ENCODE peak calls at places on chromosomes 13 and 19, in ten cellular contexts. One of them, this sample, is unnamed.

GRCh38 chr19:33207040-33207620 is 13.0 kb downstream of the LRP3 start:
- DNase-seq in NB4: no peak
- DNase-seq in Peyer's patch: no peak
- DNase-seq in transverse colon: no peak
- DNase-seq in H1: no peak
- DNase-seq in uterus: no peak
- DNase-seq in lower leg skin: no peak
- DNase-seq in esophagus squamous epithelium: no peak
- DNase-seq in thyroid gland: no peak
- DNase-seq in A549: no peak
- DNase-seq in this sample: no peak

GRCh38 chr13:98252931-98253470 is 75.9 kb upstream of the RNF113B start:
- DNase-seq in A549: no peak
- DNase-seq in esophagus squamous epithelium: no peak
- DNase-seq in H1: no peak
- DNase-seq in transverse colon: no peak
- DNase-seq in thyroid gland: peak; percentile 61
- DNase-seq in Peyer's patch: no peak
- DNase-seq in uterus: no peak
- DNase-seq in lower leg skin: no peak
- DNase-seq in NB4: no peak
- DNase-seq in this sample: peak; percentile 43

GRCh38 chr19:36210497-36210896 is 4.0 kb downstream of the ZNF565 start:
- DNase-seq in lower leg skin: no peak
- DNase-seq in transverse colon: no peak
- DNase-seq in A549: no peak
- DNase-seq in thyroid gland: no peak
- DNase-seq in Peyer's patch: no peak
- DNase-seq in esophagus squamous epithelium: no peak
- DNase-seq in uterus: no peak
- DNase-seq in H1: no peak
- DNase-seq in NB4: no peak
- DNase-seq in this sample: no peak

GRCh38 chr19:38440592-38440991 is 7.1 kb downstream of the RYR1 start:
- DNase-seq in H1: no peak
- DNase-seq in A549: no peak
- DNase-seq in thyroid gland: no peak
- DNase-seq in Peyer's patch: no peak
- DNase-seq in transverse colon: no peak
- DNase-seq in NB4: no peak
- DNase-seq in uterus: no peak
- DNase-seq in lower leg skin: no peak
- DNase-seq in esophagus squamous epithelium: no peak
- DNase-seq in this sample: no peak

GRCh38 chr13:94664889-94665288 is 47.5 kb downstream of the SOX21 start:
- DNase-seq in esophagus squamous epithelium: no peak
- DNase-seq in Peyer's patch: no peak
- DNase-seq in transverse colon: no peak
- DNase-seq in A549: no peak
- DNase-seq in thyroid gland: no peak
- DNase-seq in H1: no peak
- DNase-seq in lower leg skin: no peak
- DNase-seq in uterus: no peak
- DNase-seq in NB4: no peak
- DNase-seq in this sample: no peak

GRCh38 chr19:1587872-1588271 is 4.8 kb downstream of the MBD3 start:
- DNase-seq in transverse colon: no peak
- DNase-seq in esophagus squamous epithelium: no peak
- DNase-seq in uterus: no peak
- DNase-seq in lower leg skin: no peak
- DNase-seq in A549: no peak
- DNase-seq in Peyer's patch: no peak
- DNase-seq in NB4: no peak
- DNase-seq in H1: no peak
- DNase-seq in thyroid gland: no peak
- DNase-seq in this sample: no peak

GRCh38 chr19:42140125-42140754 is 8.0 kb upstream of the POU2F2 start:
- DNase-seq in NB4: peak; percentile 74
- DNase-seq in thyroid gland: peak; percentile 48
- DNase-seq in lower leg skin: no peak
- DNase-seq in A549: peak; percentile 53
- DNase-seq in H1: peak; percentile 91
- DNase-seq in transverse colon: peak; percentile 48
- DNase-seq in esophagus squamous epithelium: no peak
- DNase-seq in uterus: no peak
- DNase-seq in Peyer's patch: no peak
- DNase-seq in this sample: no peak

GRCh38 chr13:42747399-42747873 is 33.9 kb upstream of the FAM216B start:
- DNase-seq in lower leg skin: no peak
- DNase-seq in A549: peak; percentile 7
- DNase-seq in H1: no peak
- DNase-seq in uterus: no peak
- DNase-seq in Peyer's patch: no peak
- DNase-seq in transverse colon: no peak
- DNase-seq in thyroid gland: no peak
- DNase-seq in NB4: no peak
- DNase-seq in esophagus squamous epithelium: no peak
- DNase-seq in this sample: no peak

GRCh38 chr19:44156475-44156874 is 8.4 kb upstream of the ZNF226 start:
- DNase-seq in uterus: no peak
- DNase-seq in thyroid gland: no peak
- DNase-seq in esophagus squamous epithelium: no peak
- DNase-seq in A549: no peak
- DNase-seq in transverse colon: no peak
- DNase-seq in NB4: no peak
- DNase-seq in H1: no peak
- DNase-seq in lower leg skin: no peak
- DNase-seq in Peyer's patch: no peak
- DNase-seq in this sample: no peak

GRCh38 chr13:26011996-26012688 is 39.7 kb downstream of the SHISA2 start:
- DNase-seq in lower leg skin: peak; percentile 79
- DNase-seq in Peyer's patch: peak; percentile 29
- DNase-seq in esophagus squamous epithelium: no peak
- DNase-seq in A549: no peak
- DNase-seq in transverse colon: no peak
- DNase-seq in thyroid gland: peak; percentile 27
- DNase-seq in NB4: no peak
- DNase-seq in H1: peak; percentile 51
- DNase-seq in uterus: no peak
- DNase-seq in this sample: no peak

GRCh38 chr19:36605839-36606478 is 846 bp downstream of the ZNF382 start:
- DNase-seq in esophagus squamous epithelium: no peak
- DNase-seq in thyroid gland: peak; percentile 5
- DNase-seq in NB4: peak; percentile 36
- DNase-seq in uterus: no peak
- DNase-seq in A549: no peak
- DNase-seq in transverse colon: no peak
- DNase-seq in Peyer's patch: no peak
- DNase-seq in H1: no peak
- DNase-seq in lower leg skin: no peak
- DNase-seq in this sample: no peak

GRCh38 chr19:46306501-46306900 is 9.7 kb downstream of the HIF3A start:
- DNase-seq in uterus: no peak
- DNase-seq in lower leg skin: no peak
- DNase-seq in A549: no peak
- DNase-seq in transverse colon: no peak
- DNase-seq in thyroid gland: no peak
- DNase-seq in H1: no peak
- DNase-seq in NB4: no peak
- DNase-seq in esophagus squamous epithelium: no peak
- DNase-seq in Peyer's patch: no peak
- DNase-seq in this sample: no peak

GRCh38 chr19:48565090-48565489 is 13.1 kb downstream of the SULT2B1 start:
- DNase-seq in thyroid gland: no peak
- DNase-seq in transverse colon: no peak
- DNase-seq in esophagus squamous epithelium: no peak
- DNase-seq in lower leg skin: no peak
- DNase-seq in uterus: no peak
- DNase-seq in A549: peak; percentile 99
- DNase-seq in H1: no peak
- DNase-seq in NB4: peak; percentile 80
- DNase-seq in Peyer's patch: no peak
- DNase-seq in this sample: no peak

GRCh38 chr19:12482505-12482886 is 2.1 kb downstream of the ZNF709 start:
- DNase-seq in H1: no peak
- DNase-seq in NB4: peak; percentile 35
- DNase-seq in lower leg skin: no peak
- DNase-seq in uterus: no peak
- DNase-seq in transverse colon: no peak
- DNase-seq in Peyer's patch: no peak
- DNase-seq in esophagus squamous epithelium: no peak
- DNase-seq in thyroid gland: no peak
- DNase-seq in A549: no peak
- DNase-seq in this sample: no peak

GRCh38 chr19:43618921-43619261 is 538 bp downstream of the ZNF428 start:
- DNase-seq in thyroid gland: no peak
- DNase-seq in A549: peak; percentile 62
- DNase-seq in lower leg skin: no peak
- DNase-seq in transverse colon: no peak
- DNase-seq in H1: no peak
- DNase-seq in Peyer's patch: peak; percentile 51
- DNase-seq in esophagus squamous epithelium: no peak
- DNase-seq in NB4: peak; percentile 74
- DNase-seq in uterus: no peak
- DNase-seq in this sample: no peak

GRCh38 chr19:51372021-51372648 is 319 bp downstream of the NKG7 start:
- DNase-seq in esophagus squamous epithelium: no peak
- DNase-seq in Peyer's patch: no peak
- DNase-seq in A549: no peak
- DNase-seq in thyroid gland: no peak
- DNase-seq in NB4: no peak
- DNase-seq in uterus: no peak
- DNase-seq in lower leg skin: no peak
- DNase-seq in transverse colon: no peak
- DNase-seq in H1: no peak
- DNase-seq in this sample: no peak

GRCh38 chr19:4303778-4304508 is 455 bp upstream of the FSD1 start:
- DNase-seq in esophagus squamous epithelium: no peak
- DNase-seq in A549: no peak
- DNase-seq in Peyer's patch: peak; percentile 18
- DNase-seq in transverse colon: peak; percentile 28
- DNase-seq in NB4: no peak
- DNase-seq in H1: no peak
- DNase-seq in uterus: no peak
- DNase-seq in lower leg skin: no peak
- DNase-seq in thyroid gland: no peak
- DNase-seq in this sample: no peak

GRCh38 chr13:94813920-94814500 is 101.7 kb upstream of the SOX21 start:
- DNase-seq in transverse colon: no peak
- DNase-seq in NB4: no peak
- DNase-seq in esophagus squamous epithelium: no peak
- DNase-seq in Peyer's patch: no peak
- DNase-seq in A549: no peak
- DNase-seq in lower leg skin: no peak
- DNase-seq in uterus: no peak
- DNase-seq in thyroid gland: no peak
- DNase-seq in H1: no peak
- DNase-seq in this sample: no peak

GRCh38 chr19:9171393-9171991 is 7.3 kb upstream of the OR7D2 start:
- DNase-seq in transverse colon: no peak
- DNase-seq in A549: no peak
- DNase-seq in lower leg skin: peak; percentile 37
- DNase-seq in Peyer's patch: no peak
- DNase-seq in NB4: no peak
- DNase-seq in uterus: no peak
- DNase-seq in H1: no peak
- DNase-seq in thyroid gland: no peak
- DNase-seq in esophagus squamous epithelium: no peak
- DNase-seq in this sample: no peak

GRCh38 chr13:112956516-112957294 is 12.3 kb upstream of the MCF2L start:
- DNase-seq in lower leg skin: no peak
- DNase-seq in uterus: no peak
- DNase-seq in Peyer's patch: no peak
- DNase-seq in A549: no peak
- DNase-seq in NB4: no peak
- DNase-seq in H1: no peak
- DNase-seq in esophagus squamous epithelium: no peak
- DNase-seq in thyroid gland: no peak
- DNase-seq in transverse colon: peak; percentile 1
- DNase-seq in this sample: no peak

GRCh38 chr13:46908511-46908910 is 11.7 kb upstream of the HTR2A start:
- DNase-seq in lower leg skin: no peak
- DNase-seq in NB4: no peak
- DNase-seq in A549: no peak
- DNase-seq in Peyer's patch: no peak
- DNase-seq in thyroid gland: no peak
- DNase-seq in uterus: no peak
- DNase-seq in transverse colon: no peak
- DNase-seq in esophagus squamous epithelium: no peak
- DNase-seq in H1: no peak
- DNase-seq in this sample: no peak

GRCh38 chr19:49672131-49672919 is 4.7 kb upstream of the PRMT1 start:
- DNase-seq in NB4: peak; percentile 75
- DNase-seq in uterus: peak; percentile 68
- DNase-seq in esophagus squamous epithelium: no peak
- DNase-seq in transverse colon: peak; percentile 85
- DNase-seq in H1: peak; percentile 95
- DNase-seq in thyroid gland: peak; percentile 97
- DNase-seq in Peyer's patch: peak; percentile 68
- DNase-seq in lower leg skin: peak; percentile 95
- DNase-seq in A549: peak; percentile 87
- DNase-seq in this sample: peak; percentile 82
- TF ChIP-seq POLR2A in NB4: no peak
- TF ChIP-seq POLR2A in uterus: no peak
- TF ChIP-seq POLR2A in esophagus squamous epithelium: no peak
- TF ChIP-seq POLR2A in transverse colon: peak; percentile 30
- TF ChIP-seq POLR2A in H1: no peak
- TF ChIP-seq POLR2A in thyroid gland: no peak
- TF ChIP-seq POLR2A in Peyer's patch: peak; percentile 46
- TF ChIP-seq POLR2A in lower leg skin: no peak
- TF ChIP-seq POLR2A in A549: no peak
- TF ChIP-seq POLR2A in this sample: no peak

GRCh38 chr19:7980635-7981121 is 24.8 kb downstream of the ELAVL1 start:
- DNase-seq in Peyer's patch: no peak
- DNase-seq in H1: no peak
- DNase-seq in A549: no peak
- DNase-seq in lower leg skin: no peak
- DNase-seq in uterus: no peak
- DNase-seq in thyroid gland: no peak
- DNase-seq in NB4: no peak
- DNase-seq in esophagus squamous epithelium: no peak
- DNase-seq in transverse colon: no peak
- DNase-seq in this sample: no peak
- TF ChIP-seq POLR2A in Peyer's patch: no peak
- TF ChIP-seq POLR2A in H1: no peak
- TF ChIP-seq POLR2A in A549: no peak
- TF ChIP-seq POLR2A in lower leg skin: no peak
- TF ChIP-seq POLR2A in uterus: no peak
- TF ChIP-seq POLR2A in thyroid gland: no peak
- TF ChIP-seq POLR2A in NB4: no peak
- TF ChIP-seq POLR2A in esophagus squamous epithelium: no peak
- TF ChIP-seq POLR2A in transverse colon: no peak
- TF ChIP-seq POLR2A in this sample: no peak

GRCh38 chr19:17555929-17556813 is 722 bp downstream of the COLGALT1 start:
- DNase-seq in transverse colon: peak; percentile 81
- DNase-seq in Peyer's patch: peak; percentile 55
- DNase-seq in NB4: peak; percentile 90
- DNase-seq in H1: peak; percentile 67
- DNase-seq in A549: peak; percentile 71
- DNase-seq in esophagus squamous epithelium: no peak
- DNase-seq in uterus: peak; percentile 36
- DNase-seq in lower leg skin: peak; percentile 94
- DNase-seq in thyroid gland: peak; percentile 40
- DNase-seq in this sample: no peak
- TF ChIP-seq POLR2A in transverse colon: peak; percentile 73
- TF ChIP-seq POLR2A in Peyer's patch: peak; percentile 47
- TF ChIP-seq POLR2A in NB4: peak; percentile 22
- TF ChIP-seq POLR2A in H1: no peak
- TF ChIP-seq POLR2A in A549: peak; percentile 3
- TF ChIP-seq POLR2A in esophagus squamous epithelium: peak; percentile 32
- TF ChIP-seq POLR2A in uterus: no peak
- TF ChIP-seq POLR2A in lower leg skin: no peak
- TF ChIP-seq POLR2A in thyroid gland: no peak
- TF ChIP-seq POLR2A in this sample: peak; percentile 25

GRCh38 chr19:18160792-18161690 is 8.1 kb downstream of the PIK3R2 start:
- DNase-seq in H1: peak; percentile 92
- DNase-seq in Peyer's patch: peak; percentile 77
- DNase-seq in A549: peak; percentile 57
- DNase-seq in esophagus squamous epithelium: no peak
- DNase-seq in NB4: peak; percentile 69
- DNase-seq in lower leg skin: peak; percentile 94
- DNase-seq in transverse colon: peak; percentile 83
- DNase-seq in thyroid gland: peak; percentile 63
- DNase-seq in uterus: peak; percentile 58
- DNase-seq in this sample: peak; percentile 78
- TF ChIP-seq POLR2A in H1: no peak
- TF ChIP-seq POLR2A in Peyer's patch: no peak
- TF ChIP-seq POLR2A in A549: peak; percentile 37
- TF ChIP-seq POLR2A in esophagus squamous epithelium: no peak
- TF ChIP-seq POLR2A in NB4: peak; percentile 48
- TF ChIP-seq POLR2A in lower leg skin: no peak
- TF ChIP-seq POLR2A in transverse colon: no peak
- TF ChIP-seq POLR2A in thyroid gland: no peak
- TF ChIP-seq POLR2A in uterus: no peak
- TF ChIP-seq POLR2A in this sample: no peak

This sample was measured in H54.